ENCODE peak calls at places on chromosome 3, in nine cellular contexts. K is tibial artery, J is H1, U is psoas muscle, X is upper lobe of right lung, E is Karpas-422, M is tibial nerve, L is endothelial cell of umbilical vein, S is spleen. D is an unnamed sample.

GRCh38 chr3:61381745-61382392 is 130.6 kb upstream of the FHIT start:
- DNase-seq in K (no peak), J (no peak), U (no peak), X (no peak), E (peak; percentile 72), M (no peak), L (peak; percentile 33), S (no peak), D (no peak)

GRCh38 chr3:87047857-87048256 is 56.9 kb upstream of the VGLL3 start:
- DNase-seq in K (no peak), J (no peak), U (no peak), X (no peak), E (no peak), M (no peak), L (no peak), S (no peak), D (no peak)

GRCh38 chr3:42712344-42712648 is 9.7 kb upstream of the HHATL start:
- DNase-seq in K (peak; percentile 13), J (peak; percentile 29), U (no peak), X (no peak), E (no peak), M (no peak), L (no peak), S (no peak), D (no peak)

GRCh38 chr3:174342206-174342605 is 516.9 kb upstream of the NAALADL2 start:
- DNase-seq in K (no peak), J (no peak), U (no peak), X (no peak), E (no peak), M (no peak), L (no peak), S (no peak), D (no peak)

GRCh38 chr3:55870576-55870975 is 383.5 kb upstream of the WNT5A start:
- DNase-seq in K (no peak), J (no peak), U (no peak), X (no peak), E (no peak), M (no peak), L (no peak), S (no peak), D (no peak)

GRCh38 chr3:31546152-31546551 is 13.4 kb downstream of the STT3B start:
- DNase-seq in K (no peak), J (no peak), U (no peak), X (no peak), E (no peak), M (no peak), L (no peak), S (no peak), D (no peak)

GRCh38 chr3:158167737-158168469 is 58.0 kb downstream of the RSRC1 start:
- DNase-seq in K (no peak), J (no peak), U (no peak), X (no peak), E (no peak), M (no peak), L (peak; percentile 75), S (no peak), D (no peak)

GRCh38 chr3:101722394-101723173 is 1.8 kb upstream of the CEP97 start:
- DNase-seq in K (no peak), J (no peak), U (no peak), X (no peak), E (peak; percentile 61), M (no peak), L (no peak), S (no peak), D (peak; percentile 52)

GRCh38 chr3:116770815-116771450 is 61.4 kb downstream of the TUSC7 start:
- DNase-seq in K (peak; percentile 64), J (peak; percentile 84), U (peak; percentile 18), X (no peak), E (peak; percentile 92), M (peak; percentile 21), L (peak; percentile 82), S (no peak), D (peak; percentile 51)

GRCh38 chr3:65914740-65915366 is 123.9 kb downstream of the MAGI1 start:
- DNase-seq in K (no peak), J (no peak), U (no peak), X (no peak), E (peak; percentile 56), M (no peak), L (peak; percentile 17), S (no peak), D (no peak)

GRCh38 chr3:158771018-158771350 is 30.9 kb upstream of the MFSD1 start:
- DNase-seq in K (no peak), J (no peak), U (no peak), X (no peak), E (no peak), M (no peak), L (no peak), S (no peak), D (no peak)

GRCh38 chr3:188338081-188338480 is 184.1 kb downstream of the LPP start:
- DNase-seq in K (no peak), J (no peak), U (no peak), X (no peak), E (no peak), M (no peak), L (no peak), S (no peak), D (no peak)

GRCh38 chr3:42133500-42134298 is 42.5 kb downstream of the TRAK1 start:
- DNase-seq in K (no peak), J (no peak), U (no peak), X (no peak), E (no peak), M (no peak), L (no peak), S (no peak), D (no peak)

GRCh38 chr3:177484206-177484605 is 286.9 kb upstream of the TBL1XR1 start:
- DNase-seq in K (no peak), J (no peak), U (no peak), X (no peak), E (no peak), M (no peak), L (no peak), S (no peak), D (no peak)

GRCh38 chr3:99774467-99774866 is 43.2 kb upstream of the CMSS1 start:
- DNase-seq in K (no peak), J (no peak), U (no peak), X (no peak), E (no peak), M (no peak), L (peak; percentile 13), S (no peak), D (no peak)

GRCh38 chr3:195098741-195099525 is 172.0 kb downstream of the XXYLT1 start:
- DNase-seq in K (peak; percentile 10), J (no peak), U (no peak), X (peak; percentile 37), E (no peak), M (no peak), L (no peak), S (peak; percentile 69), D (no peak)

GRCh38 chr3:195099976-195100755 is 170.8 kb downstream of the XXYLT1 start:
- DNase-seq in K (peak; percentile 17), J (no peak), U (no peak), X (peak; percentile 33), E (no peak), M (no peak), L (no peak), S (peak; percentile 75), D (no peak)

GRCh38 chr3:195101927-195102608 is 168.9 kb downstream of the XXYLT1 start:
- DNase-seq in K (no peak), J (no peak), U (no peak), X (peak; percentile 27), E (no peak), M (no peak), L (no peak), S (peak; percentile 50), D (no peak)

GRCh38 chr3:195102609-195103467 is 168.1 kb downstream of the XXYLT1 start:
- DNase-seq in K (no peak), J (no peak), U (no peak), X (peak; percentile 34), E (no peak), M (no peak), L (peak; percentile 98), S (peak; percentile 56), D (peak; percentile 37)

GRCh38 chr3:195100903-195101591 is 169.9 kb downstream of the XXYLT1 start:
- DNase-seq in K (peak; percentile 44), J (no peak), U (no peak), X (peak; percentile 82), E (no peak), M (no peak), L (peak; percentile 53), S (peak; percentile 91), D (peak; percentile 62)
- H3K27ac ChIP-seq in K (no peak overlapping the region), J (no peak overlapping the region), U (no peak overlapping the region), X (peak overlapping the region; percentile 19), E (no peak overlapping the region), M (no peak overlapping the region), L (peak overlapping the region; percentile 27), S (peak overlapping the region; percentile 93), D (peak overlapping the region; percentile 2)

DNA sequence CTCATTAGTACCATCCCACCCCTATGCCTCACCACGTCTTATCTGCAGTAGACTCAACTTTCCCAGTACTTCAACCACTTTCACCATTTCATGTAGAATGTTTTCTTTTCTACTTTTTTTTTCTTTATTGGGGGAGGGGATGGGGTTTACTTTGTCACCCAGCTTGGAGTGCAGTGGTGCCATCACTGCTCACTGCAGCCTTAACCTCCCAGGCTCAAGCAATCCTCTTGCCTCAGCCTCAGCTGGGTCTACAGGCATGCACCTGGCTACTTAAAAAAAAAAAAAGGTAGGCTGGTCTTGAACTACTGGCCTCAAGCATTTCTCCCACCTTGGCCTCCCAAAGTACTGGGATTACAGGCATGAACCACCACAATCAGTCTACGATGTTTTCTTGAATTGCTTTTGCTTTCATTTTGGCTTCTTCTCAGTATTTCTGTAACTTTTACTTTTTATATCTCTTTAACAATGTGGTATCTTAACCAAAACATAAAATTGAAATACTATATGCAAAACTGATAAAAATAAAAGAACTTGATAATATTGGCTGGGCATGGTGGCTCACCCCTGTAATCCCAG is 44.9 kb upstream of the CHL1 start:
- DNase-seq in K (no peak), J (no peak), U (no peak), X (no peak), E (no peak), M (no peak), L (no peak), S (no peak), D (no peak)
- H3K9me3 ChIP-seq in K (no peaks in the 10 kb centered on the region), J (no peaks in the 10 kb centered on the region), U (no peaks in the 10 kb centered on the region), X (no peaks in the 10 kb centered on the region), E (no peaks in the 10 kb centered on the region), M (no peaks in the 10 kb centered on the region), L (no peaks in the 10 kb centered on the region), S (no peaks in the 10 kb centered on the region), D (no peaks in the 10 kb centered on the region)

GRCh38 chr3:38127611-38128302 is 9.2 kb downstream of the ACAA1 start:
- DNase-seq in K (peak; percentile 16), J (no peak), U (no peak), X (peak; percentile 77), E (no peak), M (no peak), L (no peak), S (no peak), D (peak; percentile 33)
- H3K27ac ChIP-seq in K (no peak overlapping the region), J (no peak overlapping the region), U (no peak overlapping the region), X (peak overlapping the region; percentile 2), E (no peak overlapping the region), M (no peak overlapping the region), L (no peak overlapping the region), S (peak overlapping the region; percentile 44), D (peak overlapping the region; percentile 14)

GRCh38 chr3:78873641-78874040 is 894.2 kb downstream of the ROBO1 start:
- DNase-seq in K (no peak), J (no peak), U (no peak), X (no peak), E (no peak), M (no peak), L (peak; percentile 37), S (no peak), D (no peak)
- H3K9me3 ChIP-seq in K (no peaks in the 10 kb centered on the region), J (no peaks in the 10 kb centered on the region), U (no peaks in the 10 kb centered on the region), X (no peaks in the 10 kb centered on the region), E (no peaks in the 10 kb centered on the region), M (no peaks in the 10 kb centered on the region), L (no peaks in the 10 kb centered on the region), S (no peaks in the 10 kb centered on the region), D (no peaks in the 10 kb centered on the region)